ENCODE peak calls at places on chromosome 10, in seven cellular contexts. O is CD4-positive, CD25-positive, alpha-beta regulatory T cell; K is GM23248; X is SJCRH30; S is PC-9; C is tibial artery; U is hepatocyte. W is an unnamed sample.

GRCh38 chr10:13773043-13773442 is 186.3 kb downstream of the PRPF18 start:
- DNase-seq in C (no peak), S (peak; percentile 48), U (peak; percentile 29), O (no peak), K (peak; percentile 6), X (no peak), W (no peak)

GRCh38 chr10:77195101-77195500 is 442.5 kb downstream of the KCNMA1 start:
- DNase-seq in O (no peak), U (peak; percentile 35), K (peak; percentile 88), X (no peak), S (peak; percentile 38), C (peak; percentile 50), W (no peak)

GRCh38 chr10:88792656-88793055 is 9.9 kb upstream of the LIPM start:
- DNase-seq in S (peak; percentile 27), K (peak; percentile 64), C (peak; percentile 36), O (no peak), U (peak; percentile 16), X (no peak), W (no peak)

GRCh38 chr10:78436706-78437406 is 403.2 kb downstream of the RPS24 start:
- DNase-seq in O (no peak), U (no peak), C (no peak), K (no peak), S (no peak), X (no peak), W (no peak)

GRCh38 chr10:23291551-23292334 is 52.9 kb downstream of the C10orf67 start:
- DNase-seq in C (no peak), S (no peak), U (peak; percentile 10), X (no peak), O (no peak), K (no peak), W (peak; percentile 72)

GRCh38 chr10:74300651-74301050 is 149.6 kb downstream of the ADK start:
- DNase-seq in O (no peak), X (no peak), S (no peak), C (no peak), K (no peak), U (no peak), W (no peak)

GRCh38 chr10:126844406-126844805 is 60.8 kb upstream of the DOCK1 start:
- DNase-seq in S (no peak), K (peak; percentile 42), X (no peak), U (peak; percentile 59), C (no peak), O (no peak), W (peak; percentile 16)

GRCh38 chr10:5575482-5576153 is 50.9 kb downstream of the CALML3 start:
- DNase-seq in C (no peak), X (no peak), K (peak; percentile 87), U (peak; percentile 61), O (no peak), S (no peak), W (no peak)

GRCh38 chr10:3067045-3067858 is at the start of gene PFKP:
- DNase-seq in X (no peak), O (peak; percentile 58), S (peak; percentile 62), C (no peak), K (peak; percentile 55), U (peak; percentile 44), W (peak; percentile 46)

GRCh38 chr10:5910323-5911100 is 20.5 kb downstream of the FBH1 start:
- DNase-seq in O (no peak), X (peak; percentile 22), K (no peak), C (no peak), U (no peak), S (no peak), W (no peak)

GRCh38 chr10:43265799-43266721 is 805 bp downstream of the RASGEF1A start:
- DNase-seq in K (peak; percentile 11), C (no peak), O (peak; percentile 39), X (no peak), S (peak; percentile 66), U (peak; percentile 65), W (peak; percentile 77)

GRCh38 chr10:101616415-101617101 is 28.4 kb downstream of the DPCD start:
- DNase-seq in U (no peak), S (no peak), K (no peak), X (no peak), C (no peak), O (no peak), W (no peak)

GRCh38 chr10:7133270-7133669 is 277.6 kb downstream of the SFMBT2 start:
- DNase-seq in O (no peak), X (peak; percentile 40), U (no peak), S (no peak), C (no peak), K (no peak), W (no peak)

GRCh38 chr10:122168598-122168997 is 102.5 kb upstream of the BTBD16 start:
- DNase-seq in C (no peak), S (no peak), K (no peak), X (no peak), O (no peak), U (no peak), W (no peak)

GRCh38 chr10:128463991-128464755 is 337.9 kb upstream of the MKI67 start:
- DNase-seq in X (peak; percentile 44), O (peak; percentile 13), S (no peak), C (no peak), K (peak; percentile 33), U (peak; percentile 77), W (peak; percentile 9)

GRCh38 chr10:131049051-131049450 is 262.5 kb downstream of the TCERG1L start:
- DNase-seq in S (no peak), U (no peak), O (no peak), C (no peak), X (no peak), K (no peak), W (no peak)

DNA sequence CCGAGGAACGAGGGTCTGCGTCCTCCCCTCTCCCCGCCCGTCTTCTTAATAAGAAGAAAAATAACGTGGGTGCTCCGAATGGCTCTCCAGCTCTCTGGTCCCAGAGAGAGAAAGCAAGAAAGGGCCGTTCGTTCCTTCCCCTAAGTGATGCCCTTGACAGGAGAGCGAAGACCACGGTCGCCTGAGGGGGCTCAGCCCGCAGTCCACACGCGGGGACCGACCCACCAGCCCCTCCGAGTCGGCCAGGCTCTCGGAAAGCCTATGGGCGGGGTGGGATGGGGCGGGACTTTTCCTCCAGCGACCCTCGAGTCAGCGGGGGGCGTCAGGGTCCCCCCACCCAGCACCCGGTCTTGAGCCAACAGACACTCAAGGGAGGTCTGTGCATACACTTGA is 53.2 kb upstream of the FHIP2A start:
- DNase-seq in X (no peak), K (no peak), O (no peak), C (no peak), U (no peak), S (no peak), W (no peak)
- H3K4me3 ChIP-seq in X (no peak overlapping the region), K (peak overlapping the region; percentile 63), O (no peak overlapping the region), C (peak overlapping the region; percentile 71), U (peak overlapping the region; percentile 30), S (no peak overlapping the region), W (no peak overlapping the region)

GRCh38 chr10:32331606-32332005 is 15.4 kb downstream of the EPC1 start:
- DNase-seq in X (no peak), U (no peak), S (no peak), O (no peak), K (no peak), C (no peak), W (no peak)
- H3K4me1 ChIP-seq in X (no peaks in the 10 kb centered on the region), U (peaks cover 42% of the 10 kb centered on the region), S (no peaks in the 10 kb centered on the region), O (peaks cover 98% of the 10 kb centered on the region), K (peaks cover 22% of the 10 kb centered on the region), C (peaks cover 54% of the 10 kb centered on the region), W (peaks cover 92% of the 10 kb centered on the region)

DNA sequence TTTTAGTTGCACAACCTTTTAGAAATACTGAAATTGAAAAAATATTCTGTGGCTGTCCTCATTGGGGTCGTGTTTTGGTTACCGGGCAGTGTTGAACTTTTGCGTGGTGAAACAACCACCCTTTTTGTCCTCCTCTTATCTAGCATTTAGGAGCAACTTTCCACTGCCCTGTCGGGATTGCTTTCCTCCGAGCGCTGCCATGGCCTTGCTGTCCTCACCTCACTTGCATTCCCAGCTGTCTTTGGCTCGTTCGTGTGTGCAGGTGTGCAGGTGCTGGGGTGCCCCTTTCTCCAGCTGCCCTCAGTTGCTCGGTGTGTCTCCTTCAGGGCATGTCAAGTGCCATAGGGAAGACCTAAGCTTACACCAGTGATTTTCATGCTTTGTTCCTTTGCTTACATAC is 116.9 kb upstream of the GJD4 start:
- DNase-seq in S (no peak), X (no peak), O (no peak), K (no peak), U (no peak), C (no peak), W (no peak)
- H3K4me3 ChIP-seq in S (no peak overlapping the region), X (no peak overlapping the region), O (no peak overlapping the region), K (no peak overlapping the region), U (no peak overlapping the region), C (no peak overlapping the region), W (no peak overlapping the region)

DNA sequence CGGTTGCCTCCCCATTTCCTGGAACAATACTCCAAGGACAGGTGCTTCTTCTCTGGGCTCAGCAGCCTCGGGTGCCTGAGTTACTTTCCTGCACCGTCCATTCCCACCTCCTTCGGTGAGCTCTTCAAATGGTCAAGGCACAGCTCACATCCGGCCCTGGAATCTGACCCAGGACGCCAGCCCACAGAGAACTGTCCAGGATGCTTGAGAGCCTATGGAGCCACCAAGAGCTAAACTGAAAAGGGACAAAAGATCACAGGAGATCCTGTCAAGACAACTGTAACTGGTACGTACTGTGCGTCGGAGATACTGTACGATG is 72.5 kb downstream of the CTBP2 start:
- DNase-seq in K (no peak), C (no peak), U (no peak), S (no peak), X (no peak), O (no peak), W (no peak)
- H3K4me1 ChIP-seq in K (peaks cover 36% of the 10 kb centered on the region), C (peaks cover 51% of the 10 kb centered on the region), U (peaks cover 14% of the 10 kb centered on the region), S (no peaks in the 10 kb centered on the region), X (peaks cover 23% of the 10 kb centered on the region), O (no peaks in the 10 kb centered on the region), W (peaks cover 38% of the 10 kb centered on the region)

GRCh38 chr10:44960482-44961230 is 1.1 kb downstream of the RASSF4 start:
- DNase-seq in X (no peak), S (no peak), U (no peak), O (no peak), C (no peak), K (no peak), W (no peak)
- H3K4me3 ChIP-seq in X (peak overlapping the region; percentile 85), S (no peak overlapping the region), U (no peak overlapping the region), O (no peak overlapping the region), C (peak overlapping the region; percentile 80), K (no peak overlapping the region), W (no peak overlapping the region)

GRCh38 chr10:30857803-30858202 is 173.9 kb downstream of the ZNF438 start:
- DNase-seq in X (no peak), U (peak; percentile 24), S (no peak), O (no peak), C (peak; percentile 91), K (peak; percentile 80), W (peak; percentile 48)

GRCh38 chr10:30861217-30861616 is 170.4 kb downstream of the ZNF438 start:
- DNase-seq in X (no peak), O (no peak), U (no peak), S (no peak), C (no peak), K (no peak), W (no peak)

GRCh38 chr10:30855131-30855530 is 176.5 kb downstream of the ZNF438 start:
- DNase-seq in S (no peak), U (no peak), X (no peak), O (no peak), K (no peak), C (no peak), W (no peak)

GRCh38 chr10:30861976-30862375 is 169.7 kb downstream of the ZNF438 start:
- DNase-seq in K (no peak), X (no peak), U (no peak), O (no peak), S (no peak), C (no peak), W (no peak)

DNA sequence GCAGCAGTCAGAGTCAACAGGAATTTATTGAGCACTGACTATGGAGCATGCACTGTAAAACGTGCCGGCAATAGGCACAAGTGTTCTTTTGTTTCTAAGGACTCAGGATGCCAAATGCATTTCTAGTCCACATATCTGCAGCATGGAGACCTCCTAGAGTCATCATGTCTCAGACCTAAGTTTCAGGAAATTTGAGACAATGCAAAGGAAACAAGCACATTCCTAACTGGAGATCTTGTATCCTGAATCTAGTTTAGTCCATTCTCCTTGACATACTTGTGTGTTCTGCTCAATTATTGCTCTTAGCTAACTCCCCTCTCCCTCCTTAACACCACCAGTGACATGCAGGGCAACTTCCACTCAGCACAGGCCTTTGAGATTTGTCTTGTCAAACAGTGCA is 173.2 kb downstream of the ZNF438 start:
- DNase-seq in K (peak; percentile 31), X (no peak), C (no peak), S (no peak), U (no peak), O (no peak), W (no peak)
- H3K4me1 ChIP-seq in K (peaks cover 33% of the 10 kb centered on the region), X (peaks cover 13% of the 10 kb centered on the region), C (peaks cover 4% of the 10 kb centered on the region), S (peaks cover 14% of the 10 kb centered on the region), U (peaks cover 4% of the 10 kb centered on the region), O (no peaks in the 10 kb centered on the region), W (no peaks in the 10 kb centered on the region)

W was measured in body of pancreas.